ENCODE peak calls at places on chromosome 6, in four cellular contexts. K is B cell, J is OCI-LY7, S is cardiac muscle cell. R is an unnamed sample.

GRCh38 chr6:4892785-4893485 is 110.9 kb downstream of the RPP40 start:
- DNase-seq in J (no peak), S (no peak), K (no peak), R (no peak)

GRCh38 chr6:82217014-82217621 is 30.4 kb downstream of the IBTK start:
- DNase-seq in J (no peak), S (no peak), K (no peak), R (no peak)

GRCh38 chr6:153771577-153771976 is 267.5 kb upstream of the OPRM1 start:
- DNase-seq in S (no peak), J (no peak), K (no peak), R (no peak)

GRCh38 chr6:169656626-169657610 is 44.9 kb downstream of the WDR27 start:
- DNase-seq in J (no peak), S (no peak), K (no peak), R (no peak)

GRCh38 chr6:126811307-126811706 is 307.2 kb upstream of the RSPO3 start:
- DNase-seq in K (no peak), J (no peak), S (peak), R (no peak)

GRCh38 chr6:52503853-52504777 is 72.7 kb downstream of the TRAM2 start:
- DNase-seq in S (peak), K (no peak), J (no peak), R (no peak)

GRCh38 chr6:133609404-133610270 is 279.3 kb upstream of the TCF21 start:
- DNase-seq in J (no peak), S (peak), K (no peak), R (no peak)

GRCh38 chr6:31691078-31691463 is 10.2 kb upstream of the LY6G5C start:
- DNase-seq in J (no peak), S (no peak), K (no peak), R (no peak)

GRCh38 chr6:28537065-28537464 is 11.4 kb downstream of the GPX5 start:
- DNase-seq in J (no peak), S (peak), K (no peak), R (no peak)

GRCh38 chr6:74626288-74626687 is 579.6 kb downstream of the COL12A1 start:
- DNase-seq in S (no peak), K (no peak), J (no peak), R (no peak)

GRCh38 chr6:129849456-129849855 is 11.7 kb downstream of the TMEM244 start:
- DNase-seq in J (no peak), K (no peak), S (peak), R (no peak)

GRCh38 chr6:22556298-22556697 is 13.1 kb upstream of the HDGFL1 start:
- DNase-seq in K (no peak), J (no peak), S (no peak), R (no peak)

GRCh38 chr6:5905431-5906339 is 101.0 kb downstream of the NRN1 start:
- DNase-seq in K (no peak), S (peak), J (no peak), R (no peak)

GRCh38 chr6:44967481-44967880 is 360.6 kb upstream of the RUNX2 start:
- DNase-seq in J (no peak), K (no peak), S (peak), R (no peak)

GRCh38 chr6:134176283-134176975 is 124.0 kb upstream of the SLC2A12 start:
- DNase-seq in S (peak), J (no peak), K (no peak), R (no peak)

GRCh38 chr6:108598316-108598863 is 37.7 kb downstream of the FOXO3 start:
- DNase-seq in K (no peak), S (peak), J (peak), R (no peak)

GRCh38 chr6:13709698-13710551 is 1.7 kb downstream of the RANBP9 start:
- DNase-seq in J (peak), K (no peak), S (peak), R (no peak)

GRCh38 chr6:46273911-46274310 is 103.1 kb upstream of the ENPP5 start:
- DNase-seq in K (no peak), J (no peak), S (no peak), R (no peak)

GRCh38 chr6:130134594-130134993 is 88.2 kb downstream of the SAMD3 start:
- DNase-seq in J (no peak), S (no peak), K (no peak), R (no peak)

GRCh38 chr6:119463081-119463626 is 113.6 kb upstream of the MAN1A1 start:
- DNase-seq in K (no peak), S (no peak), J (peak), R (no peak)

DNA sequence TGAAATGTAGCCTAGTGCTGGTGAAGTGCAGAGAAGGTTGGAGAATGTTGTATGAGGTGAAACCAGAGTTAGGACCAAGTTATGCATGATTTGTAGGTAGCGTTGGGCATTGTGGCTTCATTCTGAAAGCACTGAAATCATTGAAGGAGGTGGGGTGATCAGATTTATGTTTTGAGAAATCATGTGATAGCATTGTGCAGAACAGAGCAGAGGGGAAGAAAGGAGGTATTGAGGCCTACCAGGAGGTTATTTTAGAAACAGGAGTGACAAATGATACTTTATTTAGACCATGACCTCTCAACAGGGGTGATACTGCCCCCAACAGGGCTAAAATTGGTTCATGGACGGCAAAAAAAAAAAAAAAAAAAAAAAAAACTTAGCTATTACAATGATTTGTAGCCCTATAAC is 15.6 kb upstream of the HMGN3 start:
- DNase-seq in S (no peak), J (peak), K (no peak), R (no peak)
- TF ChIP-seq CTCF in S (peak), J (peak), K (peak), R (peak)

GRCh38 chr6:111724505-111724904 is 118.8 kb upstream of the TRAF3IP2 start:
- DNase-seq in K (peak), S (no peak), J (peak), R (no peak)

GRCh38 chr6:111730835-111731234 is 125.2 kb upstream of the TRAF3IP2 start:
- DNase-seq in K (no peak), J (no peak), S (no peak), R (no peak)

GRCh38 chr6:111725446-111726112 is 119.9 kb upstream of the TRAF3IP2 start:
- DNase-seq in J (no peak), K (no peak), S (no peak), R (no peak)

GRCh38 chr6:111727041-111727440 is 121.4 kb upstream of the TRAF3IP2 start:
- DNase-seq in J (no peak), K (no peak), S (peak), R (no peak)

DNA sequence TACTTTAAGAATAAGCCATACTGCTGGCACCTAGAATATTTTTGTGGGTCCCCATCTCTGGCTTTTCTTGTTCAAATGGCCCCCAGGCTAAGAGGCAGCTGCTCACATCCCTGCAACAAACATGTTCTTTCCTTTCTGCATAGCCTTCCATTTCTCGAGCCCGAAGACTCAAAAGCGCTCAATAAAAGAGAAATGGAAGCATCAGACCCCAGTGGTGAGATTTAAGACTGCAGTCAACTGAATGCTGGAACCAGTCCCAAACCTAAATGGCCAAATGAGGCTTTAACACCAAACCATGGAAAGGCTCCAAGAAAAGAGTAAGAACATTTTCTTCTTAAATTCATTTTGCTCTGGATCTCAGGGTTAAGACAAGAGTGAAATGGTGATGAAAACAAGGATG is 122.1 kb upstream of the TRAF3IP2 start:
- DNase-seq in J (no peak), S (peak), K (no peak), R (no peak)
- TF ChIP-seq CTCF in J (peak), S (peak), K (peak), R (no peak)

DNA sequence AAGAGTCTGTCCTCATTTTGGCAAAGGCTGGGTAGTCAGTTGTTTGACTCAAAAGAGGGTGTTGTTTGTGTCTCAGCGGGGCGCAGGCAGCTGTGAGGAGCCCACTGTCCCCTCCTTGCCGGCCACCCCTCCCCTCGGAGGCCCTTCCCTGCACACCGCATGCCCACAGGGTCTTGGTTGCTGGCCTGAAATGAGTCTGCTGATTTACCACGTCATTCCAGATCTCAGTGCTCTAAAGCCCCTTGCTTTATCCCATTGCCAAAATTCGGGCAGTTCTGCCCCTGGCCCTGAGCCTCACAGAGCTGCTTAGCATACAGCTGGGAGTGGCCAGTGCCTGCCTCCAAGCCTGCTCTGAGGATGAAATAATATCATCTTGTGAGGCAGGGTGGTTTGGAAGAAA is 220.7 kb downstream of the UST start:
- DNase-seq in S (no peak), K (no peak), J (no peak), R (no peak)
- TF ChIP-seq CTCF in S (no peak), K (no peak), J (no peak), R (no peak)

GRCh38 chr6:8481727-8482126 is 46.4 kb upstream of the SLC35B3 start:
- DNase-seq in J (no peak), K (no peak), S (peak), R (no peak)
- TF ChIP-seq CTCF in J (no peak), K (no peak), S (no peak), R (no peak)

GRCh38 chr6:151763938-151764680 is 43.4 kb upstream of the ESR1 start:
- DNase-seq in J (peak), S (peak), K (peak), R (peak)

GRCh38 chr6:151762817-151763216 is 44.7 kb upstream of the ESR1 start:
- DNase-seq in J (no peak), K (no peak), S (no peak), R (no peak)

GRCh38 chr6:151760486-151760885 is 47.0 kb upstream of the ESR1 start:
- DNase-seq in S (no peak), K (no peak), J (no peak), R (no peak)

GRCh38 chr6:151765444-151765886 is 42.0 kb upstream of the ESR1 start:
- DNase-seq in K (no peak), S (peak), J (peak), R (no peak)

GRCh38 chr6:151763303-151763702 is 44.2 kb upstream of the ESR1 start:
- DNase-seq in K (no peak), S (peak), J (no peak), R (no peak)
- TF ChIP-seq CTCF in K (no peak), S (peak), J (peak), R (no peak)

GRCh38 chr6:24720604-24721460 is 1.9 kb upstream of the C6orf62 start:
- DNase-seq in S (peak), J (peak), K (peak), R (peak)

GRCh38 chr6:24719125-24719931 is at the start of gene C6orf62:
- DNase-seq in J (peak), K (peak), S (peak), R (peak)

GRCh38 chr6:24721461-24722215 is 2.7 kb upstream of the C6orf62 start:
- DNase-seq in K (peak), S (no peak), J (no peak), R (no peak)

GRCh38 chr6:24718449-24719124 is 367 bp downstream of the C6orf62 start:
- DNase-seq in J (peak), S (no peak), K (no peak), R (no peak)

DNA sequence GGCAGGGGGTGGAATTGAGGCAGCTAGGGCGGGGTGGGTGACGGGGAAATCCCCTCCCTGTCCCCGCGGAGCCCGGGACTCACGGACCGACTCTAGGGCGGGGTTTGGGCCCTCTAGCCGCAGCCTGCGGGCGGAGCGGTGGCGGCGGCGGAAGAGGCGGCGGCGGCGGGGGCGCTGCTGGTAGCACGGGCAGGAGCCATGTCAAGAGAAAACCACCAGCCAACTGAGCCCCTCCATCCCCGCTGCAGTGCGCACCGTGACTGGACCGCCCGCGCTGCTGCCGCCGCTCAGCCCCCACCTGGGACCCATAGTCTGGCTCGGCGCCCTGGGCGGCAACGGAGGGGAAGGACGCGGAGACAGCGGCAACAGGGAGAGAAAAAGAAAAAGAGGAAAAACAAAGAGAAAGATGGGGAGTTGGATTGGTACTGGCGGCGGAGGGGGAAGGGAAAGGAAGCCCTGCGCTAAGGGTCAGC is 1.2 kb upstream of the C6orf62 start:
- DNase-seq in K (peak), S (peak), J (peak), R (peak)
- TF ChIP-seq CTCF in K (no peak), S (no peak), J (no peak), R (no peak)

GRCh38 chr6:155340464-155341129 is 26.3 kb upstream of the TFB1M start:
- DNase-seq in S (peak), J (no peak), K (no peak), R (no peak)
- TF ChIP-seq CTCF in S (peak), J (peak), K (no peak), R (no peak)

GRCh38 chr6:138287144-138287955 is 69.1 kb upstream of the PBOV1 start:
- DNase-seq in K (peak), S (peak), J (peak), R (no peak)

GRCh38 chr6:138291036-138291848 is 73.0 kb upstream of the PBOV1 start:
- DNase-seq in J (no peak), K (no peak), S (no peak), R (no peak)

GRCh38 chr6:138291849-138292181 is 73.5 kb upstream of the PBOV1 start:
- DNase-seq in J (no peak), K (no peak), S (no peak), R (no peak)

GRCh38 chr6:138290563-138290962 is 72.3 kb upstream of the PBOV1 start:
- DNase-seq in K (no peak), S (no peak), J (no peak), R (no peak)

GRCh38 chr6:138289739-138290138 is 71.4 kb upstream of the PBOV1 start:
- DNase-seq in S (no peak), K (no peak), J (peak), R (no peak)
- TF ChIP-seq CTCF in S (peak), K (no peak), J (peak), R (no peak)

DNA sequence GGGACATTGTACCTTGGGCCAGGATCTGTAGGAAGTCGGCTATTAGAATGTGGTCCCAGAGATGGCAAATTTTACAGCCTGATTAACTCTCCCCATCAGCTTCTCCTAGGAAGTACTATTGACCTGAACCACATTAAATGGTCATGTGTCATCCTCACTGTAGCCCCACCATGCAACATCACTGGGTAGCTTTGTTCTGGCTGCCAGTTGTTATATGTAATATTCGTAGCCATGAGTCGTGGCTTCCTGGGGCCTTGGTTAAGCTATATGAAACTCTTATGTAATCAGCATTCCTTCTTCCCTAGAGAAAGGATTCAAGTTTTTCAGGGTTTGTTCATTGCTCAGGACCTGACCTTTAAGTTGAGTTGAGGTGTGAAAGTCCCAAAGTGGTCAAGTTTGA is 125.7 kb downstream of the ANKS1A start:
- DNase-seq in K (no peak), J (no peak), S (peak), R (no peak)
- TF ChIP-seq CTCF in K (no peak), J (no peak), S (no peak), R (no peak)